ENCODE peak calls at places on chromosome 10, in seven cellular contexts. H, P, O, R, Y, W and B are unnamed samples.
A peak's percentile ranks its signal among the peaks of the same experiment; 100 is the strongest.

GRCh38 chr10:73576178-73576889 is 14.8 kb downstream of the USP54 start:
- DNase-seq in W (no peak), Y (no peak), R (peak; percentile 98), O (peak; percentile 93), P (peak; percentile 43), H (no peak), B (no peak)

GRCh38 chr10:73495884-73496674 is at the start of gene PPP3CB:
- DNase-seq in Y (peak; percentile 96), H (peak; percentile 93), W (peak; percentile 95), O (peak; percentile 96), R (peak; percentile 100), P (peak; percentile 96), B (peak; percentile 98)

GRCh38 chr10:23897267-23897666 is 311.7 kb upstream of the KIAA1217 start:
- DNase-seq in P (no peak), Y (no peak), O (no peak), R (no peak), W (no peak), H (no peak), B (no peak)

GRCh38 chr10:102919992-102920736 is 2.1 kb downstream of the CNNM2 start:
- DNase-seq in H (no peak), P (no peak), R (no peak), O (no peak), W (no peak), Y (peak; percentile 27), B (peak; percentile 87)

GRCh38 chr10:3336673-3337293 is 164.2 kb upstream of the PITRM1 start:
- DNase-seq in Y (no peak), P (no peak), O (no peak), H (no peak), R (no peak), W (no peak), B (no peak)

GRCh38 chr10:71860243-71861029 is 9.4 kb upstream of the PSAP start:
- DNase-seq in H (peak; percentile 65), R (peak; percentile 91), O (peak; percentile 100), Y (peak; percentile 72), W (peak; percentile 70), P (peak; percentile 94), B (peak; percentile 76)

GRCh38 chr10:22959950-22960349 is 32.1 kb downstream of the ARMC3 start:
- DNase-seq in H (no peak), O (no peak), R (no peak), Y (no peak), P (peak; percentile 21), W (no peak), B (no peak)

GRCh38 chr10:25952857-25953256 is 18.8 kb downstream of the MYO3A start:
- DNase-seq in R (no peak), P (no peak), H (no peak), O (no peak), Y (no peak), W (peak; percentile 66), B (no peak)

GRCh38 chr10:101397140-101397539 is 43.2 kb downstream of the BTRC start:
- DNase-seq in Y (peak; percentile 77), H (peak; percentile 38), O (peak; percentile 72), W (peak; percentile 23), P (peak; percentile 47), R (no peak), B (peak; percentile 80)

GRCh38 chr10:49737474-49738201 is 24.5 kb downstream of the OGDHL start:
- DNase-seq in W (no peak), O (no peak), P (no peak), Y (no peak), R (peak; percentile 89), H (no peak), B (no peak)

GRCh38 chr10:24269476-24269875 is 60.5 kb downstream of the KIAA1217 start:
- DNase-seq in R (no peak), W (no peak), H (no peak), O (no peak), P (no peak), Y (no peak), B (no peak)

GRCh38 chr10:11478807-11479206 is 132.6 kb downstream of the USP6NL start:
- DNase-seq in W (no peak), Y (no peak), H (no peak), P (no peak), O (no peak), R (no peak), B (no peak)

GRCh38 chr10:101043356-101043707 is 12.3 kb downstream of the SFXN3 start:
- DNase-seq in W (no peak), O (peak; percentile 46), R (no peak), Y (no peak), H (no peak), P (no peak), B (no peak)

GRCh38 chr10:2099321-2099720 is 362.0 kb upstream of the ADARB2 start:
- DNase-seq in O (no peak), Y (no peak), W (no peak), H (no peak), R (no peak), P (no peak), B (peak; percentile 12)

GRCh38 chr10:60349426-60349825 is 40.2 kb downstream of the ANK3 start:
- DNase-seq in P (no peak), W (no peak), O (peak; percentile 20), R (peak; percentile 33), H (no peak), Y (no peak), B (no peak)

GRCh38 chr10:15719899-15720634 is at the start of gene ITGA8:
- DNase-seq in Y (peak; percentile 73), P (peak; percentile 71), H (no peak), W (peak; percentile 94), R (no peak), O (peak; percentile 50), B (peak; percentile 78)

GRCh38 chr10:3060481-3060889 is 6.9 kb upstream of the PFKP start:
- DNase-seq in O (no peak), R (no peak), W (no peak), H (no peak), Y (no peak), P (no peak), B (no peak)

GRCh38 chr10:1094112-1095057 is 38.2 kb downstream of the WDR37 start:
- DNase-seq in W (no peak), R (no peak), O (no peak), Y (no peak), H (no peak), P (no peak), B (no peak)

GRCh38 chr10:47449102-47449978 is 34.6 kb downstream of the ANXA8 start:
- DNase-seq in W (no peak), O (no peak), P (no peak), R (no peak), H (peak; percentile 53), Y (no peak), B (no peak)

GRCh38 chr10:6058677-6059475 is 3.3 kb downstream of the IL2RA start:
- DNase-seq in R (no peak), W (no peak), O (no peak), Y (no peak), H (no peak), P (no peak), B (no peak)

GRCh38 chr10:135601-136464 is 578 bp downstream of the ZMYND11 start:
- DNase-seq in P (peak; percentile 78), O (peak; percentile 79), H (peak; percentile 62), Y (peak; percentile 65), R (peak; percentile 26), W (peak; percentile 66), B (peak; percentile 69)

GRCh38 chr10:97018251-97019212 is 167.2 kb downstream of the SLIT1 start:
- DNase-seq in O (no peak), Y (no peak), H (no peak), W (no peak), R (no peak), P (no peak), B (no peak)

GRCh38 chr10:77505431-77506334 is 131.9 kb downstream of the KCNMA1 start:
- DNase-seq in O (peak; percentile 94), H (no peak), P (peak; percentile 23), R (peak; percentile 99), W (no peak), Y (no peak), B (no peak)

GRCh38 chr10:131031346-131031745 is 280.2 kb downstream of the TCERG1L start:
- DNase-seq in Y (no peak), W (no peak), P (no peak), R (no peak), H (no peak), O (no peak), B (no peak)
- TF ChIP-seq EZH2phosphoT487 in Y (no peak), W (no peak), P (no peak), R (no peak), H (no peak), O (no peak), B (no peak)

GRCh38 chr10:35909291-35909690 is 267.2 kb upstream of the FZD8 start:
- DNase-seq in H (no peak), O (no peak), P (no peak), W (no peak), R (no peak), Y (peak; percentile 8), B (peak; percentile 21)

GRCh38 chr10:35911233-35911632 is 269.1 kb upstream of the FZD8 start:
- DNase-seq in Y (no peak), O (no peak), R (no peak), W (no peak), P (no peak), H (no peak), B (no peak)

GRCh38 chr10:35911954-35912353 is 269.9 kb upstream of the FZD8 start:
- DNase-seq in H (no peak), O (no peak), P (no peak), W (no peak), R (no peak), Y (no peak), B (no peak)

GRCh38 chr10:35908451-35908850 is 266.4 kb upstream of the FZD8 start:
- DNase-seq in R (no peak), O (peak; percentile 9), Y (no peak), H (no peak), W (no peak), P (no peak), B (no peak)

GRCh38 chr10:35910234-35910633 is 268.1 kb upstream of the FZD8 start:
- DNase-seq in R (peak; percentile 99), W (no peak), Y (no peak), H (no peak), O (peak; percentile 90), P (no peak), B (no peak)
- TF ChIP-seq EZH2phosphoT487 in R (no peak), W (no peak), Y (no peak), H (no peak), O (no peak), P (no peak), B (no peak)

GRCh38 chr10:34141032-34141431 is 674.1 kb downstream of the PARD3 start:
- DNase-seq in O (no peak), R (no peak), H (no peak), P (no peak), W (no peak), Y (no peak), B (no peak)
- TF ChIP-seq EZH2phosphoT487 in O (no peak), R (no peak), H (no peak), P (no peak), W (no peak), Y (no peak), B (no peak)

DNA sequence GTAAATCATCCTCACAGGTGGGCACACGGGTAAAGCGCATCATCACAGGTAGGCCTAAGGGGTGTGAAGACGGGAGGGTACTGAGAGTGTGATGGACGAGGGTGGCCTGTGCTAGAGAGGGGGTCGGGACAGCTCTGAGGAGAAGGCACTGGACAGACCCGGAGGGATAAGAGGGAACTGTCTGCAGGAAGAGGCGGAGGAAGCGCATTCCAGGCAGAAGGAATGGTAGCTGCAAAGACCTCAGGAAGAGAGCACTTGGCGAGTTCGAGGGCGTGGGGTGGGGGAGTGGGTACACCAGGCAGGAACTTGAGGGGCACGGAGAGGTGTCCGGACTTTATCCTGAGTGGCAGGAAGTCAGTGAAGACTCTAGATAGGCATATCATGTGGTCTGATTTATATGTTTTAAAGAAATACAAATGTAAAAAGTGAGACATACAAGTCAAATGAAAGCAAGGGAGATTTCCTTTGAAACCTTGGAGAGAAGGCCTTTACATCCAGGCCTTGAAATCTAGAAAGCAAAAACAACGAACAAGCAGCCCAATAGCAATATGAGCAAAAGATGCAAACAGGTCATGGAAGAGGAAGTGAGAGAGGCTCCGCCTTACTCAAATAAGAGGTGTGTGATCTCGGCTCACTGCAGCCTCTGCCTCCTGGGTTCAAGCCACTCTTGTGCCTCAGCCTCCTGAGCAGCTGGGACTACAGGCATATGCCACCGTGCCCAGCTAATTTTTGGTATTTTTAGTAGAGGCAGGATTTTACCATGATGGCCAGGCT is 3.6 kb downstream of the LHPP start:
- DNase-seq in W (no peak), Y (no peak), P (no peak), O (no peak), R (no peak), H (peak; percentile 74), B (no peak)
- TF ChIP-seq EZH2phosphoT487 in W (no peak), Y (no peak), P (no peak), O (no peak), R (no peak), H (no peak), B (no peak)